ENCODE peak calls at places on chromosomes 3 and 15, in five cellular contexts. One of them, this sample, is unnamed.
A peak's percentile ranks its signal among the peaks of the same experiment; 100 is the strongest.

GRCh38 chr3:194070220-194070633 is 65.7 kb upstream of the HES1 start:
- DNase-seq in endothelial cell of umbilical vein: no peak
- DNase-seq in GM12892: no peak
- DNase-seq in stimulated activated CD4-positive, alpha-beta T cell treated with anti-CD3 and anti-CD28 coated beads, Interleukin-1b, Interleukin-23, amount 100 ng/mL, for 1 hour: no peak
- DNase-seq in AG09319: no peak
- DNase-seq in this sample: no peak

GRCh38 chr3:46948830-46949671 is 27.5 kb downstream of the CCDC12 start:
- DNase-seq in stimulated activated CD4-positive, alpha-beta T cell treated with anti-CD3 and anti-CD28 coated beads, Interleukin-1b, Interleukin-23, amount 100 ng/mL, for 1 hour: no peak
- DNase-seq in endothelial cell of umbilical vein: no peak
- DNase-seq in GM12892: no peak
- DNase-seq in AG09319: no peak
- DNase-seq in this sample: no peak

GRCh38 chr15:84398763-84399701 is 163.5 kb downstream of the GOLGA6L4 start:
- DNase-seq in stimulated activated CD4-positive, alpha-beta T cell treated with anti-CD3 and anti-CD28 coated beads, Interleukin-1b, Interleukin-23, amount 100 ng/mL, for 1 hour: no peak
- DNase-seq in endothelial cell of umbilical vein: no peak
- DNase-seq in GM12892: no peak
- DNase-seq in AG09319: no peak
- DNase-seq in this sample: no peak

GRCh38 chr3:4907050-4907449 is 72.2 kb upstream of the BHLHE40 start:
- DNase-seq in GM12892: no peak
- DNase-seq in endothelial cell of umbilical vein: no peak
- DNase-seq in stimulated activated CD4-positive, alpha-beta T cell treated with anti-CD3 and anti-CD28 coated beads, Interleukin-1b, Interleukin-23, amount 100 ng/mL, for 1 hour: no peak
- DNase-seq in AG09319: no peak
- DNase-seq in this sample: no peak

GRCh38 chr15:40743466-40743865 is 11.6 kb downstream of the RMDN3 start:
- DNase-seq in stimulated activated CD4-positive, alpha-beta T cell treated with anti-CD3 and anti-CD28 coated beads, Interleukin-1b, Interleukin-23, amount 100 ng/mL, for 1 hour: no peak
- DNase-seq in endothelial cell of umbilical vein: no peak
- DNase-seq in GM12892: no peak
- DNase-seq in AG09319: no peak
- DNase-seq in this sample: no peak

GRCh38 chr3:159763466-159764210 is 225.0 kb upstream of the IL12A start:
- DNase-seq in AG09319: peak; percentile 49
- DNase-seq in endothelial cell of umbilical vein: peak; percentile 85
- DNase-seq in GM12892: peak; percentile 59
- DNase-seq in stimulated activated CD4-positive, alpha-beta T cell treated with anti-CD3 and anti-CD28 coated beads, Interleukin-1b, Interleukin-23, amount 100 ng/mL, for 1 hour: no peak
- DNase-seq in this sample: peak; percentile 94

GRCh38 chr15:48103647-48104046 is 17.1 kb upstream of the SLC24A5 start:
- DNase-seq in endothelial cell of umbilical vein: no peak
- DNase-seq in GM12892: no peak
- DNase-seq in stimulated activated CD4-positive, alpha-beta T cell treated with anti-CD3 and anti-CD28 coated beads, Interleukin-1b, Interleukin-23, amount 100 ng/mL, for 1 hour: no peak
- DNase-seq in AG09319: no peak
- DNase-seq in this sample: no peak

GRCh38 chr3:43043071-43043766 is 62.7 kb downstream of the POMGNT2 start:
- DNase-seq in endothelial cell of umbilical vein: no peak
- DNase-seq in stimulated activated CD4-positive, alpha-beta T cell treated with anti-CD3 and anti-CD28 coated beads, Interleukin-1b, Interleukin-23, amount 100 ng/mL, for 1 hour: no peak
- DNase-seq in AG09319: no peak
- DNase-seq in GM12892: no peak
- DNase-seq in this sample: no peak

GRCh38 chr3:59180006-59180405 is 130.2 kb upstream of the CFAP20DC start:
- DNase-seq in GM12892: no peak
- DNase-seq in endothelial cell of umbilical vein: no peak
- DNase-seq in stimulated activated CD4-positive, alpha-beta T cell treated with anti-CD3 and anti-CD28 coated beads, Interleukin-1b, Interleukin-23, amount 100 ng/mL, for 1 hour: no peak
- DNase-seq in AG09319: no peak
- DNase-seq in this sample: peak; percentile 16

GRCh38 chr15:101807345-101807945 is 4.1 kb downstream of the OR4F6 start:
- DNase-seq in GM12892: no peak
- DNase-seq in stimulated activated CD4-positive, alpha-beta T cell treated with anti-CD3 and anti-CD28 coated beads, Interleukin-1b, Interleukin-23, amount 100 ng/mL, for 1 hour: no peak
- DNase-seq in AG09319: no peak
- DNase-seq in endothelial cell of umbilical vein: no peak
- DNase-seq in this sample: no peak

GRCh38 chr3:23130406-23130805 is 72.7 kb upstream of the UBE2E2 start:
- DNase-seq in stimulated activated CD4-positive, alpha-beta T cell treated with anti-CD3 and anti-CD28 coated beads, Interleukin-1b, Interleukin-23, amount 100 ng/mL, for 1 hour: no peak
- DNase-seq in GM12892: no peak
- DNase-seq in AG09319: no peak
- DNase-seq in endothelial cell of umbilical vein: no peak
- DNase-seq in this sample: no peak

GRCh38 chr3:44903314-44903713 is 28.9 kb downstream of the TGM4 start:
- DNase-seq in AG09319: no peak
- DNase-seq in GM12892: no peak
- DNase-seq in endothelial cell of umbilical vein: no peak
- DNase-seq in stimulated activated CD4-positive, alpha-beta T cell treated with anti-CD3 and anti-CD28 coated beads, Interleukin-1b, Interleukin-23, amount 100 ng/mL, for 1 hour: no peak
- DNase-seq in this sample: no peak